ENCODE peak calls at places on chromosome 11, in six cellular contexts. F is NB4, K is AG04450, S is GM23338, H is bronchial epithelial cell, U is choroid plexus epithelial cell. O is an unnamed sample.

GRCh38 chr11:8693010-8693551 is 10.5 kb downstream of the RPL27A start:
- DNase-seq in F (no peak), K (no peak), S (no peak), H (no peak), U (no peak), O (no peak)

GRCh38 chr11:35065566-35065965 is 73.4 kb upstream of the CD44 start:
- DNase-seq in F (no peak), K (no peak), S (no peak), H (no peak), U (no peak), O (peak; percentile 90)

GRCh38 chr11:96143016-96143670 is 199.9 kb downstream of the MAML2 start:
- DNase-seq in F (no peak), K (no peak), S (no peak), H (no peak), U (peak; percentile 78), O (no peak)

GRCh38 chr11:75276696-75277095 is 36.1 kb downstream of the TPBGL start:
- DNase-seq in F (no peak), K (no peak), S (peak; percentile 32), H (no peak), U (no peak), O (no peak)

GRCh38 chr11:1298695-1299492 is 10.5 kb downstream of the TOLLIP start:
- DNase-seq in F (peak; percentile 92), K (no peak), S (peak; percentile 46), H (peak; percentile 85), U (peak; percentile 88), O (peak; percentile 11)

GRCh38 chr11:105783216-105783615 is 173.3 kb downstream of the GRIA4 start:
- DNase-seq in F (no peak), K (no peak), S (no peak), H (no peak), U (no peak), O (no peak)

GRCh38 chr11:37264060-37264459 is 666.0 kb upstream of the RAG2 start:
- DNase-seq in F (no peak), K (no peak), S (no peak), H (no peak), U (no peak), O (no peak)

GRCh38 chr11:59142530-59143507 is at the start of gene FAM111A:
- DNase-seq in F (peak; percentile 89), K (peak; percentile 65), S (peak; percentile 95), H (peak; percentile 93), U (peak; percentile 92), O (peak; percentile 35)

GRCh38 chr11:80477178-80477577 is 1036.3 kb upstream of the TENM4 start:
- DNase-seq in F (no peak), K (no peak), S (no peak), H (no peak), U (peak; percentile 1), O (no peak)

GRCh38 chr11:59901306-59901705 is 22.7 kb downstream of the OOSP3 start:
- DNase-seq in F (peak; percentile 9), K (no peak), S (no peak), H (peak; percentile 94), U (peak; percentile 73), O (no peak)

GRCh38 chr11:72584933-72585597 is 89.2 kb downstream of the PDE2A start:
- DNase-seq in F (peak; percentile 34), K (no peak), S (no peak), H (no peak), U (no peak), O (no peak)

GRCh38 chr11:60840711-60841430 is 1.0 kb upstream of the CCDC86 start:
- DNase-seq in F (no peak), K (peak; percentile 74), S (no peak), H (no peak), U (peak; percentile 94), O (peak; percentile 72)

GRCh38 chr11:12100886-12101285 is 9.5 kb upstream of the MICAL2 start:
- DNase-seq in F (no peak), K (no peak), S (no peak), H (no peak), U (no peak), O (no peak)

GRCh38 chr11:122843281-122844150 is 5.2 kb downstream of the CRTAM start:
- DNase-seq in F (no peak), K (no peak), S (no peak), H (peak; percentile 23), U (no peak), O (no peak)

GRCh38 chr11:62104001-62104400 is 19.8 kb upstream of the INCENP start:
- DNase-seq in F (no peak), K (no peak), S (no peak), H (no peak), U (no peak), O (no peak)

GRCh38 chr11:116421529-116422185 is 351.1 kb downstream of the BUD13 start:
- DNase-seq in F (no peak), K (no peak), S (no peak), H (no peak), U (no peak), O (no peak)

GRCh38 chr11:4994551-4994950 is at the start of gene OR51L1:
- DNase-seq in F (no peak), K (no peak), S (no peak), H (no peak), U (no peak), O (no peak)

DNA sequence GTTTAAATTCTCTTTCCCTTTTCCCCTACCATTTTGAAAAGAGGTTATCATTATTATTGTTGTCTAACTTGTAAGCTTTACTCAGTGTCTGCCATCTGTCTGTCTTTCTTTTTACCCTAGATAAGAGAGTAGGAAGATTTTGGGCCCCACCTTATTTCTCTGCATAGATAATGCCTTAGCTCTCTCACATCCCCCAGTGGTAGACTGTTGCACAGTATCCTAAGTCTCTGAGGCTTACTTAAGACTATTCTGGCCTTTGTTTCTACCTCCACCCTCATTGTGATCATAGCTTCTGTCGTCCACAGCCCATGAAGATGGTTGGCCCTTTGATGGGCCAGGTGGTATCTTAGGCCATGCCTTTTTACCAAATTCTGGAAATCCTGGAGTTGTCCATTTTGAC is 3.6 kb upstream of the OR51L1 start:
- DNase-seq in F (peak; percentile 17), K (no peak), S (peak; percentile 28), H (no peak), U (peak; percentile 56), O (no peak)
- TF ChIP-seq CTCF in F (peak; percentile 23), K (peak; percentile 62), S (peak; percentile 37), H (no peak), U (peak; percentile 69), O (peak; percentile 31)

DNA sequence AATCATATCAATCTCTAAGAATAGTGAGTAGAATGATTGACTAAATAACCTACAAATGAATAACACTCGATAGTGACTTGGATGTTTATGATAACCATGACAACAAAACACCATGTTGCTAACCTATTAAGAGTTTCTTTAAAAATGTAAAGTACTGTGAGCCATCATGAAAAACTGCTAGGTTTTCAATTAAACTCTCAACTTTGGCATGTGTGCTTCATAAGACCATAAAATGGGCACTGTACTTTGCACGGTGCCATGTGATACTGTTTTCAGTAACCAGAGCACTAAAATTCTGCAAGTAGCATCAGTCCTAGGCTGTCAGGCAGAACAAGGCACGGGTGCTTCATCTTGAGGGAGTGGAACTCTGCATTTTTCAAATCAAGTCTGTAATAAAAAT is 96.2 kb upstream of the TRIM77 start:
- DNase-seq in F (no peak), K (no peak), S (no peak), H (no peak), U (no peak), O (no peak)
- H3K4me3 ChIP-seq in F (no peak overlapping the region), K (no peak overlapping the region), S (no peak overlapping the region), H (no peak overlapping the region), U (no peak overlapping the region), O (no peak overlapping the region)

GRCh38 chr11:3926458-3927095 is 71.1 kb downstream of the STIM1 start:
- DNase-seq in F (no peak), K (no peak), S (no peak), H (peak; percentile 30), U (no peak), O (no peak)

GRCh38 chr11:3929689-3930088 is 74.2 kb downstream of the STIM1 start:
- DNase-seq in F (no peak), K (no peak), S (no peak), H (no peak), U (peak; percentile 58), O (no peak)

GRCh38 chr11:3925513-3925912 is 70.0 kb downstream of the STIM1 start:
- DNase-seq in F (no peak), K (no peak), S (no peak), H (no peak), U (no peak), O (no peak)

GRCh38 chr11:3929232-3929631 is 73.8 kb downstream of the STIM1 start:
- DNase-seq in F (no peak), K (no peak), S (no peak), H (no peak), U (no peak), O (no peak)

DNA sequence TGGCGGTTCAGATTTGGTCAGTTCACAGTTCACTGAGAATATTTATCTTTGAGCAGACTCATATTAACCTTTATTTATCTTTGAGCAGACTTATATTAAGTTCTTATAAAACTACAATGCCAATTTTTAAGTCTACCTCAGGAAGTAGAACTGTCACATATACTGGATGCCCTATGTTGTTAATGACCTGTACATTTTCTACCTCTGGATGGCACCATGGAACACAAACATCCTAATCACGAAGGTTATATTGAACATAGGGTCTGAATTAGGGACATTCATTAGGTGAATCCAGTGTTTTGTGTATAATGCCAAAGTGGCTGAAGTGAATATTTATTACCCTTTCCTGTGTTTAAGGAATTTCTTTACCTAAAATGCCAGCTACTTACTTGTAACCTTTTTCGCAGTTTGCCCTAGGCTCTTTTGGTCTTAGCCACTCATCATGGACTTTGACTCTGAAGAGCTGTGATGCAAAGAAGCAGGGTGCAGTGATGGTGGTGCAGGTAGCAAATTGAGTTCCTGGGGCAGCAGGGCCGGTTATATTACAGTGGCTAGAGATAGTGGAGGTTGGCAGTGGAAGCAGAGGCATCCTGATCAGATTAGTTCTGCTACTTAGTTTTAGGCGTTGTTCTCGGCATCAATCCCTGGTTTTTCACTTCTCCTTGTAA is 71.8 kb downstream of the STIM1 start:
- DNase-seq in F (no peak), K (no peak), S (no peak), H (no peak), U (no peak), O (no peak)
- TF ChIP-seq CTCF in F (no peak), K (no peak), S (no peak), H (no peak), U (no peak), O (no peak)

DNA sequence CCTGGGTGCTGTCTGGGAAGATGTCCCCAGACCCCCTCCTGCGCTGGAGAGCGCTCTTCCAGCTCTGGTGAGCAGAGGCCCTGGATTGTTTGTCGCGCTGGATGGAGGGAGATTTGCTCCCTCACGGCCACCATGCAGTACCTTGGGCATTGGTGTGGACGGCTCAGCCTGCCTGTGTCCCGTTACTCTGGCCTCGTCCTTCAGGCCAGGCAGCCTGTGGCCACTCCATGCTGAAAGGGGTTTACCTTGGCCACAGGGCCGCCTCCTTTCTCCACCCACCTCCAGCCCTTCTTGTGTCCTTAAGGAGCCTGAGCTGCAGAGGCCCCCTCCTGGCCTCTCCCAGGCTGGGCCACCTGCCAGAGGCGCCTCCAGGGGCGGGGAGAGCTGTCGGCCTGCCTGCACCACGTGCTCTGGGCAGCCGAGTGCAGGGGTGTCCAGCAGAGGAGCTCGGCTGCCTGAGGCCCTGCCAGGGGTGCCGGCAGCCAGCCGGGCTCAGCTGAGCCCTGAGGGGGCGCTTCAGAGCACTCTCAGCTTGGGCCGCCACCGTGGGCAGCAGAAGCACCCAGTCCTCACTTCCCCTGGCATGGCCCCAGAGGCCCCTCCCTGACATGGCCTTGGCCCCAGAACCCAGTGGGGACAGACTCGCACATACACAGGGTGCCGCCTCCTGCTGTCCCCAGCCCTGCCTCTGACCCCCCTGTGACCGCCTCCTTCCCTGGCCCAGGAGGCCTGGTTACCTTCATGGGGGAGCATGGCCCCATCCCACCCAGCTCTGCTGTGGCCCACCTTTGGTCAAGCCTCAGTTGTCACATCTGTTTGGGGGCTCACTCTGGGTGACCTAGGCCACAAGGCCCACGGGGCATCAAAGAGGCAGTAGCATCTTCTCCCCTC is 3.4 kb downstream of the CCND1 start:
- DNase-seq in F (no peak), K (peak; percentile 86), S (no peak), H (no peak), U (peak; percentile 96), O (peak; percentile 67)
- H3K4me3 ChIP-seq in F (no peak overlapping the region), K (peak overlapping the region; percentile 99), S (no peak overlapping the region), H (no peak overlapping the region), U (peak overlapping the region; percentile 25), O (peak overlapping the region; percentile 87)

O was measured in BJ.